ENCODE peak calls at places on chromosome 3, in eight cellular contexts. P is coronary artery, A is vagina, B is tibial artery, D is testis, M is HCT116, E is A549, N is neuronal stem cell. J is an unnamed sample.

GRCh38 chr3:146160964-146161724 is at the start of gene PLOD2:
- DNase-seq in B (peak; percentile 79), N (peak; percentile 65), P (peak; percentile 91), M (peak; percentile 35), E (peak; percentile 56), D (peak; percentile 69), A (no peak), J (no peak)

GRCh38 chr3:125032100-125032643 is 23.6 kb downstream of the HEG1 start:
- DNase-seq in P (no peak), B (no peak), N (no peak), A (no peak), E (no peak), M (no peak), D (no peak), J (no peak)

GRCh38 chr3:47475029-47475569 is 642 bp downstream of the SCAP start:
- DNase-seq in A (no peak), P (peak; percentile 75), N (no peak), M (no peak), E (no peak), D (peak; percentile 38), B (no peak), J (no peak)

GRCh38 chr3:29515451-29515850 is 234.6 kb downstream of the RBMS3 start:
- DNase-seq in A (no peak), M (no peak), E (no peak), B (no peak), D (no peak), P (no peak), N (no peak), J (peak; percentile 9)

GRCh38 chr3:112128843-112129727 is 4.0 kb downstream of the GCSAM start:
- DNase-seq in P (no peak), D (no peak), N (no peak), B (no peak), E (no peak), M (no peak), A (no peak), J (no peak)

GRCh38 chr3:50274371-50275104 is 4.3 kb upstream of the LSMEM2 start:
- DNase-seq in A (no peak), D (peak; percentile 74), M (no peak), N (no peak), P (no peak), E (peak; percentile 50), B (peak; percentile 63), J (no peak)

GRCh38 chr3:127019449-127019848 is 36.5 kb downstream of the PLXNA1 start:
- DNase-seq in A (no peak), P (no peak), M (no peak), B (no peak), N (no peak), D (no peak), E (no peak), J (no peak)

GRCh38 chr3:115040673-115041286 is 106.3 kb downstream of the ZBTB20 start:
- DNase-seq in A (no peak), B (peak; percentile 31), P (no peak), E (peak; percentile 20), M (peak; percentile 16), D (peak; percentile 49), N (peak; percentile 5), J (no peak)

GRCh38 chr3:133038089-133038730 is at the start of gene TMEM108:
- DNase-seq in M (no peak), N (peak; percentile 87), P (peak; percentile 81), B (peak; percentile 41), A (no peak), E (peak; percentile 73), D (peak; percentile 94), J (no peak)

GRCh38 chr3:58271901-58272501 is 34.0 kb upstream of the RPP14 start:
- DNase-seq in B (no peak), N (no peak), E (peak; percentile 49), A (no peak), M (peak; percentile 73), P (no peak), D (no peak), J (peak; percentile 56)

GRCh38 chr3:69219101-69219708 is 96.8 kb upstream of the LMOD3 start:
- DNase-seq in B (no peak), P (no peak), A (no peak), E (no peak), D (no peak), M (no peak), N (no peak), J (no peak)

GRCh38 chr3:142808103-142808917 is 80.6 kb downstream of the PCOLCE2 start:
- DNase-seq in D (no peak), M (peak; percentile 50), P (no peak), B (no peak), N (no peak), E (peak; percentile 32), A (no peak), J (peak; percentile 48)

GRCh38 chr3:165256554-165256953 is 60.4 kb upstream of the SLITRK3 start:
- DNase-seq in P (no peak), N (no peak), E (no peak), M (no peak), B (no peak), D (no peak), A (no peak), J (no peak)

GRCh38 chr3:60140160-60140559 is 1090.3 kb upstream of the CFAP20DC start:
- DNase-seq in B (no peak), M (no peak), E (no peak), D (no peak), A (peak; percentile 8), P (no peak), N (no peak), J (no peak)

GRCh38 chr3:48243886-48244285 is 3.0 kb downstream of the ZNF589 start:
- DNase-seq in M (no peak), B (no peak), N (no peak), P (no peak), A (no peak), D (no peak), E (no peak), J (no peak)

GRCh38 chr3:66502981-66503380 is 2.2 kb upstream of the LRIG1 start:
- DNase-seq in B (no peak), D (no peak), P (no peak), N (no peak), M (no peak), E (no peak), A (no peak), J (no peak)

GRCh38 chr3:46925585-46925934 is 48.0 kb downstream of the PTH1R start:
- DNase-seq in B (peak; percentile 10), N (no peak), D (peak; percentile 61), A (no peak), E (no peak), P (no peak), M (no peak), J (no peak)

GRCh38 chr3:151226088-151226563 is 23.1 kb upstream of the GPR171 start:
- DNase-seq in A (no peak), M (no peak), B (no peak), P (no peak), E (no peak), N (no peak), D (no peak), J (peak; percentile 75)

GRCh38 chr3:13379191-13379830 is 40.8 kb downstream of the NUP210 start:
- DNase-seq in M (no peak), D (peak; percentile 16), A (no peak), N (no peak), P (peak; percentile 84), E (no peak), B (peak; percentile 29), J (no peak)

GRCh38 chr3:100957407-100958100 is 35.7 kb downstream of the ABI3BP start:
- DNase-seq in M (no peak), N (no peak), E (no peak), B (no peak), A (no peak), D (no peak), P (no peak), J (no peak)

GRCh38 chr3:38015485-38015884 is 14.0 kb downstream of the PLCD1 start:
- DNase-seq in N (no peak), D (no peak), P (no peak), A (no peak), E (no peak), B (no peak), M (no peak), J (no peak)
- H3K4me3 ChIP-seq in N (no peak overlapping the region), D (no peak overlapping the region), P (no peak overlapping the region), A (no peak overlapping the region), E (no peak overlapping the region), B (no peak overlapping the region), M (no peak overlapping the region), J (no peak overlapping the region)

GRCh38 chr3:45546636-45547201 is 47.8 kb upstream of the LIMD1 start:
- DNase-seq in M (peak; percentile 13), D (peak; percentile 41), E (no peak), P (no peak), A (no peak), N (peak; percentile 45), B (no peak), J (no peak)
- H3K27ac ChIP-seq in M (no peak overlapping the region), D (no peak overlapping the region), E (peak overlapping the region; percentile 71), P (no peak overlapping the region), A (no peak overlapping the region), N (no peak overlapping the region), B (no peak overlapping the region), J (no peak overlapping the region)

GRCh38 chr3:149151843-149152242 is 22.4 kb downstream of the HPS3 start:
- DNase-seq in M (no peak), B (no peak), E (no peak), P (no peak), N (no peak), D (no peak), A (no peak), J (no peak)

GRCh38 chr3:149152420-149152819 is 23.0 kb downstream of the HPS3 start:
- DNase-seq in A (no peak), P (no peak), M (no peak), E (no peak), N (no peak), D (no peak), B (no peak), J (no peak)

GRCh38 chr3:149150436-149150835 is 21.0 kb downstream of the HPS3 start:
- DNase-seq in N (no peak), D (no peak), P (no peak), A (no peak), B (no peak), E (no peak), M (no peak), J (no peak)

DNA sequence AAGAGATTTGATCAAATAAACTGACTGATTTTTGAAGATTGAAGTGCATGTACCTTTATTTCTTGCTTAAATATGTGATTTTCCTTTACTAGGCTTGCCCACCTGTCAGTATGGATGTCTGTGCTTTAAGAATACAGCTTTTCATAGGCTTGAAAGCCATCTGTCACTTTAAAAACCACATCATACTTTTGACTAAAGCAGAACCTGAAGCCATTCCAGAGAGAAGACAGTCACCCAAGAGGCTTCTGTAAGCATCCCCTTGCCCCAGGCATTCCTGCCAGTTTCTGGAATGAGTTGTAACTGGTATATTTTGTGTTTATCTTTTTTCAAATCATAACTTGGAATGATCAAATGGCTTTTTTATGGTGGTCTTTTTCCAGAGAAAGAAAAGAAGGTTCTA is 24.0 kb downstream of the HPS3 start:
- DNase-seq in D (no peak), A (no peak), B (no peak), E (no peak), N (no peak), M (no peak), P (no peak), J (no peak)
- H3K4me3 ChIP-seq in D (no peak overlapping the region), A (no peak overlapping the region), B (no peak overlapping the region), E (no peak overlapping the region), N (no peak overlapping the region), M (no peak overlapping the region), P (no peak overlapping the region), J (no peak overlapping the region)

DNA sequence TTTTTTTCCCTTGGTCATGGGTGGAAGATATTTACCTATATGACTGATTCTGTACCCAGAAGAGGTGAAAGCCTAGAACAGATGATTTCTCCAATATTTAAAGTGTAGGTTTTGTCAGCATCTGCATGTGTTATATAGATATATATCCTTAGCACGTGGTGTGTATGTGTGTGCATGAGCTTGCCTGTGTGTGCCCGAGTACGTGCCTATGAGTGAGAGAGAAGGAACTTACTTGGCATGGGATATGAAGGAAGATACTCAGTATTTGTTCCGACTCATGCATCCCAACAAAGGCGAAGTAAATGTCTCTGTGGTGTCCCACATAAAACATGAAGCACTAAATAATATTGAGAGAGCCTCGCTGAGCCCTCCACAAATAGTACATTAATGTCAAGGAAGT is 267.5 kb downstream of the PTPRG start:
- DNase-seq in P (no peak), N (no peak), E (no peak), M (no peak), A (no peak), D (no peak), B (no peak), J (no peak)
- H3K27ac ChIP-seq in P (peak overlapping the region; percentile 83), N (no peak overlapping the region), E (no peak overlapping the region), M (no peak overlapping the region), A (no peak overlapping the region), D (no peak overlapping the region), B (peak overlapping the region; percentile 84), J (no peak overlapping the region)

J was measured in keratinocyte.